ENCODE peak calls at places on chromosomes 4 and X, in eight cellular contexts. One of them, this sample, is unnamed.

GRCh38 chrX:16577483-16578029 is 72.4 kb upstream of the S100G start:
- DNase-seq in H4: no peak
- DNase-seq in HT-29: no peak
- DNase-seq in AML-193: no peak
- DNase-seq in iPS-NIHi11: no peak
- DNase-seq in GM13977: no peak
- DNase-seq in mesenchymal stem cell: no peak
- DNase-seq in brain microvascular endothelial cell: no peak
- DNase-seq in this sample: no peak

GRCh38 chrX:134423606-134424005 is 36.4 kb upstream of the HPRT1 start:
- DNase-seq in H4: peak
- DNase-seq in HT-29: peak
- DNase-seq in AML-193: no peak
- DNase-seq in iPS-NIHi11: no peak
- DNase-seq in GM13977: no peak
- DNase-seq in mesenchymal stem cell: peak
- DNase-seq in brain microvascular endothelial cell: no peak
- DNase-seq in this sample: peak

GRCh38 chr4:35080799-35081198 is 1163.5 kb downstream of the ARAP2 start:
- DNase-seq in H4: no peak
- DNase-seq in HT-29: no peak
- DNase-seq in AML-193: no peak
- DNase-seq in iPS-NIHi11: no peak
- DNase-seq in GM13977: no peak
- DNase-seq in mesenchymal stem cell: no peak
- DNase-seq in brain microvascular endothelial cell: no peak
- DNase-seq in this sample: no peak

GRCh38 chr4:103786014-103786413 is 66.2 kb upstream of the TACR3 start:
- DNase-seq in H4: peak
- DNase-seq in HT-29: peak
- DNase-seq in AML-193: peak
- DNase-seq in iPS-NIHi11: peak
- DNase-seq in GM13977: peak
- DNase-seq in mesenchymal stem cell: peak
- DNase-seq in brain microvascular endothelial cell: peak
- DNase-seq in this sample: peak

GRCh38 chrX:84956304-84956703 is 47.4 kb upstream of the APOOL start:
- DNase-seq in H4: no peak
- DNase-seq in HT-29: no peak
- DNase-seq in AML-193: no peak
- DNase-seq in iPS-NIHi11: no peak
- DNase-seq in GM13977: no peak
- DNase-seq in mesenchymal stem cell: no peak
- DNase-seq in brain microvascular endothelial cell: no peak
- DNase-seq in this sample: peak

GRCh38 chr4:8171941-8172924 is 13.6 kb upstream of the ABLIM2 start:
- DNase-seq in H4: no peak
- DNase-seq in HT-29: no peak
- DNase-seq in AML-193: no peak
- DNase-seq in iPS-NIHi11: no peak
- DNase-seq in GM13977: peak
- DNase-seq in mesenchymal stem cell: no peak
- DNase-seq in brain microvascular endothelial cell: no peak
- DNase-seq in this sample: no peak

GRCh38 chrX:10505726-10506125 is 114.7 kb downstream of the MID1 start:
- DNase-seq in H4: no peak
- DNase-seq in HT-29: no peak
- DNase-seq in AML-193: no peak
- DNase-seq in iPS-NIHi11: no peak
- DNase-seq in GM13977: no peak
- DNase-seq in mesenchymal stem cell: no peak
- DNase-seq in brain microvascular endothelial cell: no peak
- DNase-seq in this sample: no peak

GRCh38 chr4:1105662-1106061 is 7.7 kb downstream of the RNF212 start:
- DNase-seq in H4: no peak
- DNase-seq in HT-29: no peak
- DNase-seq in AML-193: no peak
- DNase-seq in iPS-NIHi11: no peak
- DNase-seq in GM13977: no peak
- DNase-seq in mesenchymal stem cell: no peak
- DNase-seq in brain microvascular endothelial cell: no peak
- DNase-seq in this sample: no peak

GRCh38 chr4:126318376-126318775 is 1003.6 kb downstream of the FAT4 start:
- DNase-seq in H4: no peak
- DNase-seq in HT-29: no peak
- DNase-seq in AML-193: no peak
- DNase-seq in iPS-NIHi11: no peak
- DNase-seq in GM13977: no peak
- DNase-seq in mesenchymal stem cell: no peak
- DNase-seq in brain microvascular endothelial cell: no peak
- DNase-seq in this sample: no peak

GRCh38 chr4:76365636-76366035 is 55.3 kb downstream of the CCDC158 start:
- DNase-seq in H4: no peak
- DNase-seq in HT-29: no peak
- DNase-seq in AML-193: no peak
- DNase-seq in iPS-NIHi11: no peak
- DNase-seq in GM13977: no peak
- DNase-seq in mesenchymal stem cell: no peak
- DNase-seq in brain microvascular endothelial cell: no peak
- DNase-seq in this sample: no peak

GRCh38 chrX:123424546-123424945 is 240.5 kb downstream of the GRIA3 start:
- DNase-seq in H4: peak
- DNase-seq in HT-29: no peak
- DNase-seq in AML-193: no peak
- DNase-seq in iPS-NIHi11: no peak
- DNase-seq in GM13977: peak
- DNase-seq in mesenchymal stem cell: peak
- DNase-seq in brain microvascular endothelial cell: peak
- DNase-seq in this sample: no peak

GRCh38 chr4:11469900-11470708 is 41.4 kb upstream of the HS3ST1 start:
- DNase-seq in H4: no peak
- DNase-seq in HT-29: no peak
- DNase-seq in AML-193: no peak
- DNase-seq in iPS-NIHi11: no peak
- DNase-seq in GM13977: peak
- DNase-seq in mesenchymal stem cell: no peak
- DNase-seq in brain microvascular endothelial cell: no peak
- DNase-seq in this sample: no peak

GRCh38 chrX:18855919-18856644 is 127.8 kb downstream of the PHKA2 start:
- DNase-seq in H4: peak
- DNase-seq in HT-29: no peak
- DNase-seq in AML-193: no peak
- DNase-seq in iPS-NIHi11: no peak
- DNase-seq in GM13977: peak
- DNase-seq in mesenchymal stem cell: peak
- DNase-seq in brain microvascular endothelial cell: peak
- DNase-seq in this sample: peak

GRCh38 chr4:67721770-67722597 is 21.0 kb upstream of the UBA6 start:
- DNase-seq in H4: peak
- DNase-seq in HT-29: peak
- DNase-seq in AML-193: no peak
- DNase-seq in iPS-NIHi11: no peak
- DNase-seq in GM13977: no peak
- DNase-seq in mesenchymal stem cell: peak
- DNase-seq in brain microvascular endothelial cell: peak
- DNase-seq in this sample: no peak

GRCh38 chrX:130118396-130118795 is 8.1 kb upstream of the ELF4 start:
- DNase-seq in H4: peak
- DNase-seq in HT-29: peak
- DNase-seq in AML-193: no peak
- DNase-seq in iPS-NIHi11: no peak
- DNase-seq in GM13977: no peak
- DNase-seq in mesenchymal stem cell: peak
- DNase-seq in brain microvascular endothelial cell: peak
- DNase-seq in this sample: peak

This sample was measured in KBM-7.